ENCODE peak calls at places on chromosomes 13 and 19, in eight cellular contexts. T is CD8-positive, alpha-beta T cell; C is left ventricle myocardium inferior; Q is breast epithelium; V is nephron progenitor cell; I is PC-9; A is neural crest cell; L is IMR-90. Z is an unnamed sample.

GRCh38 chr19:19618384-19619051 is at the start of gene PBX4:
- DNase-seq in Q (peak), C (peak), L (peak), A (peak), I (peak), T (peak), V (peak), Z (peak)

GRCh38 chr19:49361438-49362047 is 673 bp downstream of the TEAD2 start:
- DNase-seq in Q (peak), A (peak), T (no peak), L (peak), V (peak), C (peak), I (no peak), Z (peak)

GRCh38 chr13:93721483-93721882 is 494.9 kb downstream of the GPC6 start:
- DNase-seq in C (no peak), I (no peak), Q (no peak), V (no peak), T (no peak), A (no peak), L (no peak), Z (no peak)

GRCh38 chr13:43085545-43085944 is 62.2 kb downstream of the DNAJC15 start:
- DNase-seq in A (no peak), I (no peak), T (no peak), C (no peak), L (peak), V (no peak), Q (no peak), Z (no peak)

GRCh38 chr13:79307866-79308298 is 98.2 kb downstream of the RBM26 start:
- DNase-seq in A (no peak), I (no peak), Q (no peak), T (no peak), V (no peak), C (no peak), L (peak), Z (no peak)

GRCh38 chr13:75749407-75749806 is 113.3 kb downstream of the LMO7 start:
- DNase-seq in C (no peak), V (peak), A (no peak), Q (no peak), T (no peak), L (peak), I (no peak), Z (no peak)

GRCh38 chr19:34676697-34677385 is at the start of gene SCGB2B2:
- DNase-seq in C (no peak), Q (no peak), A (no peak), I (peak), V (no peak), L (no peak), T (no peak), Z (peak)

GRCh38 chr19:35712529-35712909 is 5.3 kb upstream of the KMT2B start:
- DNase-seq in I (no peak), A (no peak), T (no peak), V (no peak), Q (no peak), L (no peak), C (no peak), Z (no peak)

GRCh38 chr13:103282571-103283450 is 216.6 kb upstream of the SLC10A2 start:
- DNase-seq in I (peak), Q (no peak), A (no peak), T (no peak), L (peak), C (no peak), V (peak), Z (no peak)

GRCh38 chr13:44930907-44931676 is 58.2 kb downstream of the NUFIP1 start:
- DNase-seq in I (peak), T (no peak), L (no peak), V (no peak), Q (no peak), A (no peak), C (no peak), Z (peak)

GRCh38 chr13:109998808-109999528 is 212.6 kb upstream of the IRS2 start:
- DNase-seq in C (no peak), L (peak), I (peak), T (no peak), A (no peak), V (no peak), Q (no peak), Z (no peak)

GRCh38 chr19:32254128-32254527 is 91.3 kb upstream of the ZNF507 start:
- DNase-seq in T (no peak), I (no peak), V (no peak), L (no peak), Q (no peak), C (no peak), A (no peak), Z (no peak)

GRCh38 chr19:11849264-11849615 is 714 bp downstream of the ZNF439 start:
- DNase-seq in L (no peak), V (no peak), A (no peak), C (no peak), I (no peak), T (no peak), Q (no peak), Z (no peak)

GRCh38 chr19:33048806-33049676 is 15.6 kb downstream of the RHPN2 start:
- DNase-seq in C (no peak), Q (no peak), L (peak), I (peak), T (no peak), A (no peak), V (no peak), Z (no peak)

GRCh38 chr19:13411899-13412298 is 94.4 kb downstream of the CACNA1A start:
- DNase-seq in L (no peak), Q (no peak), I (no peak), C (no peak), A (no peak), V (no peak), T (no peak), Z (no peak)

GRCh38 chr13:80215368-80215767 is 125.6 kb downstream of the SPRY2 start:
- DNase-seq in C (no peak), L (peak), Q (no peak), I (no peak), V (no peak), T (no peak), A (no peak), Z (no peak)

GRCh38 chr19:7099597-7099921 is 30.1 kb downstream of the ZNF557 start:
- DNase-seq in L (no peak), Q (no peak), C (no peak), I (no peak), V (peak), T (no peak), A (peak), Z (peak)

GRCh38 chr13:106376411-106377112 is 158.9 kb downstream of the EFNB2 start:
- DNase-seq in V (no peak), I (peak), C (no peak), L (peak), Q (no peak), T (no peak), A (no peak), Z (no peak)

GRCh38 chr13:110801044-110801443 is 87.5 kb downstream of the ING1 start:
- DNase-seq in L (no peak), V (no peak), A (no peak), Q (no peak), T (no peak), I (peak), C (no peak), Z (no peak)

DNA sequence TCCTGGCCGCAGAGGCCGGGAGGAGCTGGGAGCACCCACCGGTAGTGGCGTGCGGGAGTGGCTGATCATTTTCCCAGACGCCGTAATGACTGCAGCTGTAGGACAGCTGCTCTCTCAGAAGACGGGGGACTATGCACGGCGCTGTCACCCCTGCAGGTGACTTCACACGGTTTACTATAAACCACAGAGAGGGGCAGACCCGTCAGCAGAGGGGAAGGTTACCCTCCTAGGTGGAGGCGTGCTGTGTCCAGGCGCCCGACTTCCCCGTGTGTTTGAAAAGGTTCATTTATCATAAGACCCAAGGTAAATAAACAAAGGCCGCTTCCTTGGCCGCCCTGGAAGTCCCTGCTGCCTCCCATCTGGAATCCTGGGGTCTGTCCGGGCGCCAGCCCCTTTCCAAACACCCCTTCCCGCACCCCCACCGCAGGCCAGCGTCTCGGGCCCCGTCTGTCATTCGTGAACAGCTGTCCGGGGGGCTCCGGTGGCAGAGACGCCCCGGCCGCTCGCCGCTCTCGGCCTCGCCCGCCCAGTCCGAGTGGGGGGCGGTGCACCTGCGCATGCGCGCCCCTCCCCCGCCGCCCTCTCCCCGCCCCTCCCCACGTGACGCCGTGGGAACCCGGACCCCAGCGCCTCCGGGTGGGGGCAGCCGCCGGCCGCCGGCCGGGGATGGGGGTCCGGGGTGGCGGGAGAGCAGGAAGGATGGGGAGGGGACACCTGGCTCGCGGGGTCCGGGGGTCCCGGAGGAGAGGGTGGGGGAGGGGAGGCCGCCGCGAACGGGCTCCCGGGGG is 915 bp downstream of the SHC2 start:
- DNase-seq in C (peak), V (peak), T (no peak), L (peak), Q (peak), I (no peak), A (peak), Z (peak)
- TF ChIP-seq CTCF in C (no peak), V (no peak), T (no peak), L (no peak), Q (no peak), I (no peak), A (no peak), Z (no peak)

DNA sequence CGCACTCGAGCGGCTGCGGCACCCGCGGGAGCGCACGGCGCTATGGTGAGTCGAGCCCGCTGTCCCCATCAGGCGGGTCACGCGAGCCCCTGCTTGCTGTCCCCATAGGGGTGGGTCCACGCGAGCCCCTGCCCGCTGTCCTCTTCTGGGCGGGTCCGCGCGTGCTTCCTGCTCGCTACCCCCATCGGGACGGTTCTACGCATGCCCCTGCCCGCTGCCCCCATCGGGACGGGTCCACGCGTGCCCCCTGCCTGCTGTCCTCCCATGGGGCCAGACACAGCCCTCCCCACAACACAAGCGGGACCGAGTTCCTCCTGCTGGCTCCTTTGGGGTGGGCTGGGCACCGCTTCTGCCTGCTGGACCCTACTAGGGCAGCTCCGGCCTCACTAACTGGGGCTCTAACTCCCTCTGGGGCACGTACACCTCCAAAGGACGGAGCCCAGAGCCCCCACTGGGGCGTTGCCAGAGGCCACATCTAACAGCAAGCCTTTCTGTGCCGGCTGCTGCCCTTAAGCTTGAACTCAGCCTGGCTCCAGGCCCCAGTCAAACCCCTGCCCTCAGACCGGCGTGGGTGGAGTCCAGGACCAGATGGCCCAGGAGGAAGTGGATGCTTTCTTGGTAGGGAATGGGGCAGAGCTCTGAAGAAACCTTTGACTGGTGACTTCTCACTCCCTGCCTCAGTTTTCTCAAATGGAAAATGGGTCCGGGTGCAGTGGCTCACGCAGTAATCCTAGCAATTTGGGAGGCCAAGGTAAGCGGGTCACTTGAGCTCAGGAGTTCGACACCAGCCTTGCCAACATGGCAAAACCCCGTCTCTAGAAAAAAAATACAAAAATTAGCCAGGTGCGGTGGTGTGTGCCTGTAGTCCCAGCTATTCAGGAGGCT is 722 bp downstream of the COLGALT1 start:
- DNase-seq in L (peak), V (peak), Q (no peak), A (peak), T (no peak), I (peak), C (peak), Z (peak)
- TF ChIP-seq CTCF in L (no peak), V (no peak), Q (no peak), A (no peak), T (no peak), I (no peak), C (no peak), Z (no peak)

DNA sequence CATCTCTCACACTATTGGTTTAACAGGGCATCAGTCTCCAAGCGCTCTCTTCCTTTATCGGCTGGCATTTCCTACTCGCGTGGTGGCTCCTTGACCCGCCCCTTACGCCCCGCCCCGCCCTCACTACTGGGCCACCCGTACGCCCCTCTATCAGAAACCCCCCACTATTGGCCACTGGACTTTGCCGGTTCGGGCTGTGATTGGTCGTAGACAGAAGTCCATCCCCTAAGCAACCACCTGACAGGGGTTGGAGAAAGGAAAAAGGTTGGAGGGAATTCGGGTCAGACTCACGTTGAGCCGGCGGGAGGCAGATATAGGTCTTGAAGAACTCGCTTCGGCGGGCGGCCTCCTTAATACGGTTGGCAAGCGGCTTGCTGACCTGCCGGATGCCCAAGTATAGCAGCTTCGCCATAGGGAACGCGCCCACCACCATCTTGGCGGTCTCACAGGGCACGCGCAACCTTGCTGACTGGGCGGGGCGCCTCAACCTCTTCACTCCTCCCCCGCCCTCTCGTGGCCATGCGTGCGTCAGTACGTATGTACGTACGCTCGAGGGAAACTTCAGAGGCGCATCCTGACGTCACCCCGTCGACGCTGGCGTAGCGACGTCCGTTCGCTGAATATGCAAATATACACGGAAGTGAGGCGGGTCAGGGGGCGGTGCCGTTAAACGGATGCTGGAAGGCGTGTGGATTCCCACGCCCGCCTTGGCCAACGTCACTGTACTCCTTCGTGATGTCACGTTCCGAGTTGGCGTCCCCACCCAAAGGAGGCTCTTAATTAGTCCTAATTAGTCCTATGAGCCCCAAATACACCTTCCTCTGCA is at the start of gene OPA3:
- DNase-seq in I (peak), Q (peak), C (peak), T (peak), L (peak), V (peak), A (peak), Z (peak)
- TF ChIP-seq CTCF in I (peak), Q (peak), C (no peak), T (no peak), L (no peak), V (peak), A (peak), Z (peak)

DNA sequence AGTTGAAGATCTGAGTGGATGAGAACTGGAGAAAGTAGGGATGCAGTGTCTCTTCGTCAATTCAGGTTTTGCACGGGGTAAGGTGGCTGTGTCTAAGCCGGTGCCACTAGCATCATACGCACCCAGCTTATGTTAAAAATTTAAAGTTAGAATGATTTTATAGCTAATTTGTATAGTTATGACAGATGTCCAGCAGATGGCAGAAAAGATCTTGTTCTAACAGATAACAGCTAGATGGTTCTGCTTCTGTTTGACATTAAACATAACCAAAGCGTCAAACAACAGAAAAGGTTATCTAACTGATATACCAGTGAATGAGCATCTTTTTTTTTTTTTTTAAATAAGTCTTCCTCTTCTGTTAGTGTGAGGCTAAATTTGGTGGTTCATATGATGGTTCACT is 18.8 kb upstream of the EDDM13 start:
- DNase-seq in L (peak), Q (no peak), A (no peak), V (no peak), I (no peak), C (no peak), T (no peak), Z (no peak)
- TF ChIP-seq CTCF in L (peak), Q (no peak), A (peak), V (peak), I (peak), C (peak), T (peak), Z (no peak)

GRCh38 chr13:74288361-74288911 is 154.2 kb upstream of the KLF12 start:
- DNase-seq in L (no peak), V (peak), Q (no peak), A (peak), T (no peak), I (no peak), C (peak), Z (peak)

GRCh38 chr13:74289130-74289529 is 154.9 kb upstream of the KLF12 start:
- DNase-seq in Q (no peak), V (no peak), A (no peak), T (no peak), L (no peak), C (no peak), I (no peak), Z (no peak)

GRCh38 chr13:74289861-74290260 is 155.7 kb upstream of the KLF12 start:
- DNase-seq in V (no peak), T (no peak), L (no peak), Q (no peak), I (no peak), C (no peak), A (no peak), Z (no peak)

GRCh38 chr13:74287672-74288169 is 153.5 kb upstream of the KLF12 start:
- DNase-seq in T (peak), C (peak), I (no peak), V (peak), Q (peak), L (peak), A (peak), Z (peak)

DNA sequence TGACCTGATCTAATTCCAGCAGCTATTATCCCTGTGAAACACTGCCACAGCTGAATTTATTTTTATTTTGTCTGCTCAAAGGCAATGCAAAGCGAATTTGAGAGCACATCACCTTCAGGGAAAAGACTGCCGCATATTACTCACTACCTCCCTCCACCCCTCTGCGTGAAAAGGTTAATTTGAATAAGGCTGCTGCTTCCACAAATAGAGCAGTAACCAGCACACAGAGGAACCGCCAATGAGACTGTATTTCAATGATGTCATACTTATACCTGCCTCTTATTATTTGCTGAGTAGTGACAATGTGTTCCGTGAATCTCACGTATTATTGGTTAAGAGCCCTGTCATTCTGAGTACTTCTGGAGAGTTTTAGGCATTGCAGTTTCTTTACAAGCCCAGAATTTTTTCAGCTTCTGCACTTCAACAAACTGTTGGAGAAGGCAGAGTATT is 156.1 kb upstream of the KLF12 start:
- DNase-seq in T (no peak), L (peak), A (peak), C (no peak), V (no peak), Q (peak), I (peak), Z (no peak)
- TF ChIP-seq CTCF in T (no peak), L (no peak), A (no peak), C (no peak), V (no peak), Q (no peak), I (no peak), Z (no peak)

GRCh38 chr13:30934381-30934780 is 1.9 kb downstream of the TEX26 start:
- DNase-seq in V (no peak), I (no peak), C (no peak), T (no peak), Q (no peak), L (peak), A (no peak), Z (peak)
- TF ChIP-seq CTCF in V (peak), I (no peak), C (no peak), T (no peak), Q (no peak), L (peak), A (peak), Z (peak)

DNA sequence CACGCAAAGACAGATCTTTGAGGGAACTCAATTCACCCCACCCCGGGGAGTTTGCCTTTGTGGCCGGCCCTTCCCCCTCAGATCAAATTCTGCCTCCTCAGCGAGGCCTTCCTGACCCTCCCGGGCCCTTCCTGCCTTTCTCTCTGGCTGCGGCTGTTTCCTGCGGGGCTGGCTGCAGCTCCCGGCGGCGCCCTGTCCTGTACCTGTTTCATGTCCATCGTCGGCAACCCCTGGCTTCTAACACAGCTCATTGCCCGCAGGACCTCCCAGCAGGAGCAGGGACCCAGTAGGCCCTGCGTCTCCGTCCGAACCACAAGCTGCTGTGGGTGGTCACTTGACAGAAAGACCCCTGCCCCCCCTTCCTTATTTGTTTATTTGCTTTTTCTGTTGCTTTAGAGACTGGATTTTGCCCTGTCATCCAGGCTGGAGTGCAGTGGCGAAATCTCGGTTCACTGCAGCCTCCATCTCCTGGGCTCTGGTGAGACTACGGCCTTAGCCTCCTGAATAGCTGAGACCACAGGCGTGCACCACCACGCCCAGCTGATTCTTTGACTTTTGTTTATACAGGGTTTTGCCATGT is 7.7 kb upstream of the PTBP1 start:
- DNase-seq in I (no peak), C (no peak), Q (no peak), L (no peak), T (no peak), A (no peak), V (peak), Z (peak)
- TF ChIP-seq CTCF in I (no peak), C (no peak), Q (no peak), L (no peak), T (no peak), A (no peak), V (no peak), Z (no peak)

GRCh38 chr13:38685974-38686571 is 804 bp upstream of the FREM2 start:
- DNase-seq in L (no peak), I (peak), Q (no peak), V (peak), C (no peak), T (no peak), A (no peak), Z (no peak)
- TF ChIP-seq CTCF in L (no peak), I (peak), Q (no peak), V (peak), C (peak), T (no peak), A (peak), Z (peak)

Z was measured in glutamatergic neuron.